ENCODE peak calls at places on chromosomes 5 and 9, in nine cellular contexts. One of them, this sample, is unnamed.

GRCh38 chr5:58366461-58366860 is 93.4 kb downstream of the PLK2 start:
- DNase-seq in upper lobe of right lung: no peak
- DNase-seq in Ammon's horn: no peak
- DNase-seq in stimulated activated CD8-positive, alpha-beta memory T cell treated with anti-CD3 and anti-CD28 coated beads, Interleukin-15, amount 100 ng/mL, for 1 hour: no peak
- DNase-seq in mesenteric fat pad: no peak
- DNase-seq in amniotic epithelial cell: peak
- DNase-seq in GM03348: peak
- DNase-seq in omental fat pad: no peak
- DNase-seq in GM10248: no peak
- DNase-seq in this sample: no peak

GRCh38 chr5:99187611-99188010 is 258.8 kb upstream of the CHD1 start:
- DNase-seq in stimulated activated CD8-positive, alpha-beta memory T cell treated with anti-CD3 and anti-CD28 coated beads, Interleukin-15, amount 100 ng/mL, for 1 hour: no peak
- DNase-seq in omental fat pad: no peak
- DNase-seq in mesenteric fat pad: no peak
- DNase-seq in GM03348: no peak
- DNase-seq in GM10248: no peak
- DNase-seq in amniotic epithelial cell: no peak
- DNase-seq in Ammon's horn: no peak
- DNase-seq in upper lobe of right lung: no peak
- DNase-seq in this sample: no peak

GRCh38 chr9:134432471-134432870 is 106.2 kb downstream of the RXRA start:
- DNase-seq in mesenteric fat pad: no peak
- DNase-seq in stimulated activated CD8-positive, alpha-beta memory T cell treated with anti-CD3 and anti-CD28 coated beads, Interleukin-15, amount 100 ng/mL, for 1 hour: no peak
- DNase-seq in omental fat pad: no peak
- DNase-seq in Ammon's horn: no peak
- DNase-seq in GM03348: no peak
- DNase-seq in upper lobe of right lung: no peak
- DNase-seq in GM10248: no peak
- DNase-seq in amniotic epithelial cell: no peak
- DNase-seq in this sample: no peak

GRCh38 chr9:92064711-92065110 is 50.5 kb downstream of the SPTLC1 start:
- DNase-seq in Ammon's horn: no peak
- DNase-seq in amniotic epithelial cell: peak
- DNase-seq in GM03348: peak
- DNase-seq in upper lobe of right lung: no peak
- DNase-seq in stimulated activated CD8-positive, alpha-beta memory T cell treated with anti-CD3 and anti-CD28 coated beads, Interleukin-15, amount 100 ng/mL, for 1 hour: no peak
- DNase-seq in mesenteric fat pad: no peak
- DNase-seq in omental fat pad: no peak
- DNase-seq in GM10248: no peak
- DNase-seq in this sample: no peak

GRCh38 chr5:16704945-16705344 is 88.1 kb upstream of the RETREG1 start:
- DNase-seq in upper lobe of right lung: no peak
- DNase-seq in stimulated activated CD8-positive, alpha-beta memory T cell treated with anti-CD3 and anti-CD28 coated beads, Interleukin-15, amount 100 ng/mL, for 1 hour: no peak
- DNase-seq in GM10248: no peak
- DNase-seq in mesenteric fat pad: no peak
- DNase-seq in GM03348: no peak
- DNase-seq in omental fat pad: no peak
- DNase-seq in Ammon's horn: no peak
- DNase-seq in amniotic epithelial cell: no peak
- DNase-seq in this sample: no peak

GRCh38 chr9:122904466-122904822 is 715 bp downstream of the RC3H2 start:
- DNase-seq in Ammon's horn: peak
- DNase-seq in GM10248: peak
- DNase-seq in omental fat pad: no peak
- DNase-seq in amniotic epithelial cell: peak
- DNase-seq in mesenteric fat pad: no peak
- DNase-seq in stimulated activated CD8-positive, alpha-beta memory T cell treated with anti-CD3 and anti-CD28 coated beads, Interleukin-15, amount 100 ng/mL, for 1 hour: no peak
- DNase-seq in upper lobe of right lung: peak
- DNase-seq in GM03348: peak
- DNase-seq in this sample: no peak

GRCh38 chr9:137649553-137649952 is 30.7 kb downstream of the EHMT1 start:
- DNase-seq in omental fat pad: no peak
- DNase-seq in stimulated activated CD8-positive, alpha-beta memory T cell treated with anti-CD3 and anti-CD28 coated beads, Interleukin-15, amount 100 ng/mL, for 1 hour: no peak
- DNase-seq in GM10248: no peak
- DNase-seq in GM03348: no peak
- DNase-seq in amniotic epithelial cell: no peak
- DNase-seq in Ammon's horn: no peak
- DNase-seq in mesenteric fat pad: no peak
- DNase-seq in upper lobe of right lung: peak
- DNase-seq in this sample: peak

GRCh38 chr5:179668404-179668803 is 12.4 kb downstream of the CBY3 start:
- DNase-seq in upper lobe of right lung: no peak
- DNase-seq in mesenteric fat pad: no peak
- DNase-seq in Ammon's horn: peak
- DNase-seq in amniotic epithelial cell: peak
- DNase-seq in stimulated activated CD8-positive, alpha-beta memory T cell treated with anti-CD3 and anti-CD28 coated beads, Interleukin-15, amount 100 ng/mL, for 1 hour: no peak
- DNase-seq in GM03348: peak
- DNase-seq in GM10248: peak
- DNase-seq in omental fat pad: no peak
- DNase-seq in this sample: no peak